ENCODE peak calls at places on chromosomes 3 and 15, in seven cellular contexts. C is hepatocyte; U is HepG2; E is heart left ventricle; N is heart right ventricle; G is CD8-positive, alpha-beta T cell; Q is epithelial cell of esophagus. F is an unnamed sample.

GRCh38 chr3:195794708-195795107 is 17.0 kb downstream of the MUC4 start:
- DNase-seq in C (no peak), U (no peak), E (no peak), N (no peak), G (no peak), Q (no peak), F (no peak)

GRCh38 chr15:74034206-74034755 is 39.8 kb downstream of the PML start:
- DNase-seq in C (no peak), U (no peak), E (no peak), N (no peak), G (no peak), Q (no peak), F (no peak)

GRCh38 chr3:133441867-133442270 is 42.0 kb downstream of the BFSP2 start:
- DNase-seq in C (no peak), U (no peak), E (no peak), N (no peak), G (peak; percentile 55), Q (no peak), F (no peak)

GRCh38 chr15:92881838-92882696 is 18.1 kb upstream of the CHD2 start:
- DNase-seq in C (peak; percentile 98), U (peak; percentile 99), E (peak; percentile 98), N (peak; percentile 98), G (peak; percentile 99), Q (peak; percentile 99), F (peak; percentile 99)

GRCh38 chr3:107085261-107085660 is 292.0 kb upstream of the CCDC54 start:
- DNase-seq in C (no peak), U (no peak), E (no peak), N (no peak), G (no peak), Q (no peak), F (no peak)

GRCh38 chr3:115758076-115758763 is 134.9 kb downstream of the GAP43 start:
- DNase-seq in C (no peak), U (peak; percentile 16), E (no peak), N (no peak), G (no peak), Q (no peak), F (no peak)

GRCh38 chr3:53844262-53845102 is 1.7 kb downstream of the CHDH start:
- DNase-seq in C (peak; percentile 50), U (peak; percentile 85), E (no peak), N (no peak), G (peak; percentile 39), Q (peak; percentile 4), F (no peak)

GRCh38 chr3:185552358-185552877 is at the start of gene LIPH:
- DNase-seq in C (peak; percentile 65), U (no peak), E (no peak), N (no peak), G (no peak), Q (peak; percentile 80), F (no peak)

GRCh38 chr3:59212128-59212764 is 162.4 kb upstream of the CFAP20DC start:
- DNase-seq in C (peak; percentile 67), U (peak; percentile 26), E (no peak), N (no peak), G (no peak), Q (peak; percentile 64), F (peak; percentile 32)

GRCh38 chr3:123535580-123535979 is 49.3 kb downstream of the HACD2 start:
- DNase-seq in C (no peak), U (no peak), E (no peak), N (no peak), G (no peak), Q (peak; percentile 65), F (no peak)

GRCh38 chr3:156605686-156606605 is 51.0 kb upstream of the SSR3 start:
- DNase-seq in C (peak; percentile 74), U (no peak), E (peak; percentile 50), N (peak; percentile 48), G (no peak), Q (peak; percentile 56), F (peak; percentile 38)

GRCh38 chr3:30984855-30985793 is 90.7 kb upstream of the GADL1 start:
- DNase-seq in C (no peak), U (no peak), E (no peak), N (no peak), G (no peak), Q (no peak), F (no peak)

GRCh38 chr3:179410317-179410716 is 41.0 kb downstream of the GNB4 start:
- DNase-seq in C (no peak), U (no peak), E (no peak), N (no peak), G (no peak), Q (peak; percentile 13), F (no peak)

GRCh38 chr3:135970500-135971116 is 5.1 kb downstream of the PPP2R3A start:
- DNase-seq in C (no peak), U (no peak), E (no peak), N (no peak), G (no peak), Q (peak; percentile 57), F (no peak)

GRCh38 chr15:75732809-75733451 is 20.3 kb upstream of the CSPG4 start:
- DNase-seq in C (peak; percentile 84), U (peak; percentile 50), E (peak; percentile 75), N (peak; percentile 70), G (no peak), Q (peak; percentile 70), F (peak; percentile 60)

GRCh38 chr3:107813066-107813465 is 277.8 kb downstream of the CD47 start:
- DNase-seq in C (no peak), U (no peak), E (no peak), N (no peak), G (no peak), Q (no peak), F (no peak)

GRCh38 chr15:48602358-48603122 is 43.0 kb downstream of the FBN1 start:
- DNase-seq in C (no peak), U (no peak), E (no peak), N (no peak), G (no peak), Q (peak; percentile 50), F (no peak)

GRCh38 chr3:69406156-69406555 is 20.3 kb upstream of the FRMD4B start:
- DNase-seq in C (no peak), U (no peak), E (peak; percentile 54), N (no peak), G (no peak), Q (peak; percentile 25), F (peak; percentile 27)

GRCh38 chr15:88258021-88258641 is 1.6 kb upstream of the NTRK3 start:
- DNase-seq in C (peak; percentile 53), U (peak; percentile 8), E (no peak), N (no peak), G (no peak), Q (no peak), F (no peak)

GRCh38 chr3:197711973-197712707 is 24.6 kb downstream of the RUBCN start:
- DNase-seq in C (peak; percentile 91), U (peak; percentile 28), E (peak; percentile 89), N (peak; percentile 71), G (peak; percentile 86), Q (peak; percentile 99), F (peak; percentile 73)

GRCh38 chr3:126208618-126209256 is 28.4 kb upstream of the ALDH1L1 start:
- DNase-seq in C (peak; percentile 54), U (peak; percentile 52), E (peak; percentile 83), N (peak; percentile 81), G (no peak), Q (peak; percentile 97), F (peak; percentile 67)

GRCh38 chr3:113498221-113499005 is 16.5 kb downstream of the SPICE1 start:
- DNase-seq in C (no peak), U (no peak), E (no peak), N (no peak), G (no peak), Q (peak; percentile 63), F (no peak)

GRCh38 chr3:123618768-123619484 is 34.1 kb upstream of the HACD2 start:
- DNase-seq in C (peak; percentile 58), U (no peak), E (peak; percentile 73), N (peak; percentile 67), G (no peak), Q (peak; percentile 64), F (peak; percentile 60)

GRCh38 chr15:78640527-78640839 is 527 bp downstream of the CHRNB4 start:
- DNase-seq in C (no peak), U (no peak), E (no peak), N (no peak), G (no peak), Q (no peak), F (no peak)

DNA sequence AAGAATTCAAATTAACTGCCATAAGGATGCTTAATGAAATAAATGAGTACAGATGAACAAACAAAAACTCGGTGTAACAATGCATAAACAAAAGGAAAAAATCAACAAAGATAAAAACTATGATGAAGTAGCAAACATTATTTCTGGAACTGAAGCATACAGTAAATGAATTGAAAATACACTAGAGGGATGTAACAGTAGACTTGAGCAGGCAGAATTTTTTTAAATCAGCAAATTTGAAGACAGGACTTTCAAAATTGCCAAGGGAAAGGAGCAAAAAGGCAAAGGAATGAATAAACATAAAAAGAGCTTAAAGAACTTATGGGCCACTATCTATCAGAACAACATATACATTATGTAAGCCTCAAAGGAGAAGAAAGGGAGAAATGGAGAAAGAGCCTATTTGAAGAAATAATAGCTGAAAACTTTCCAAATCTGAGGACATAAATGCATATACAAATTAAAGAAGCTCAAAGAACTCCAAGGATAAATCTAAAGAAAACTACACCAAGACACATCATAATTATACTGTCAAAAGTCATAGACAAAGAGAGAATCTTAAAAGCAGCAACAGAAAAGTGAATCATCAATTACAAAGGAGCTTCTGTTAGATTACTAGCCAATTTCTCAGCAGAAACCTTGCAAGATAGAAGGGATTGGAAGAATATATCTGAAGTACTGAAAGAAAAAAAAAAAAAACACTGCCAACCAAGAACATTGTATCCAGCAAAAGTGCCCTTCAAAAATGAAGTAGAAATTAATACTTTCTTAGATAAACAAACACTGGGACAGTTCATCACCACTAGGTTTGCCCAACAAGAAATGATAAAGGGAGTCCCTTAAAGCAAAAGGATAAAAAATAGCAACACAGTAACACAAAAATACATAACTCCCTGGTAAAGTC is 15.5 kb downstream of the TOP2B start:
- DNase-seq in C (no peak), U (no peak), E (no peak), N (no peak), G (no peak), Q (no peak), F (no peak)
- H3K4me3 ChIP-seq in C (no peak overlapping the region), U (no peak overlapping the region), E (no peak overlapping the region), N (no peak overlapping the region), G (no peak overlapping the region), Q (no peak overlapping the region), F (no peak overlapping the region)

GRCh38 chr15:26866298-26867198 is at the start of gene GABRA5:
- DNase-seq in C (peak; percentile 70), U (no peak), E (no peak), N (peak; percentile 27), G (no peak), Q (peak; percentile 24), F (no peak)
- TF ChIP-seq CTCF in C (peak; percentile 53), U (peak; percentile 60), E (no peak), N (peak; percentile 13), G (no peak), Q (no peak), F (no peak)

DNA sequence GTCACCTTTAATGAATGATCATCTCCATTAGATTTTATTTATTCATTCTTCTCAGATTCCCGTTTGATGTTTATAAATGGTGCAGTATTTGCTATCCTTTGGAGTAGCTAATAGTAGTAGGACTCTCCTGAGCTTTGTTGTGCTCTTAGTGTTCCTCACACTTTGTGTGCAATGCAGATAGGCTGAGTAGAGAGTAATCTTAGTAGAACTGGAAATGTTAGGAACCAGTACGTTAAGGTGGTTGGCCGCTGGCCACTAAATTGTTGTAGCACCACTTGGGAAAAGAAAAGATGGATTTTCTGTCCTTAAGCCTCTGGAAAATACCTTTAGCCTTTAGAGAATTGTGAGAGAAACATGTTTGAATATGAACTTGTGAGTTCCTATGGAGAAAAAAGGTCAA is 19.9 kb upstream of the EBLN2 start:
- DNase-seq in C (no peak), U (no peak), E (no peak), N (no peak), G (no peak), Q (peak; percentile 27), F (no peak)
- H3K4me3 ChIP-seq in C (no peak overlapping the region), U (no peak overlapping the region), E (no peak overlapping the region), N (no peak overlapping the region), G (no peak overlapping the region), Q (no peak overlapping the region), F (no peak overlapping the region)

GRCh38 chr3:27943106-27943505 is 221.0 kb upstream of the EOMES start:
- DNase-seq in C (peak; percentile 35), U (peak; percentile 16), E (no peak), N (no peak), G (no peak), Q (peak; percentile 41), F (no peak)
- TF ChIP-seq CTCF in C (peak; percentile 37), U (peak; percentile 45), E (no peak), N (peak; percentile 15), G (peak; percentile 19), Q (peak; percentile 63), F (peak; percentile 19)

F was measured in tibial nerve.